ENCODE peak calls at places on chromosome 20, in six cellular contexts. V is stimulated activated CD8-positive, alpha-beta memory T cell treated with anti-CD3 and anti-CD28 coated beads, Interleukin-12 subunit alpha, Interleukin-12 subunit beta, amount 100 ng/mL, for 1 hour; T is iPS-NIHi11; J is stimulated activated CD4-positive, alpha-beta T cell treated with anti-CD3 and anti-CD28 coated beads, Interleukin-4, amount 100 ng/mL, for 48 hours; L is H54; F is neural crest cell. S is an unnamed sample.
A peak's percentile ranks its signal among the peaks of the same experiment; 100 is the strongest.

GRCh38 chr20:62914970-62915457 is 11.3 kb downstream of the DIDO1 start:
- DNase-seq in L (no peak), T (peak; percentile 79), J (no peak), V (no peak), F (peak; percentile 60), S (no peak)

GRCh38 chr20:9422335-9422734 is 92.1 kb upstream of the LAMP5 start:
- DNase-seq in J (no peak), T (no peak), F (no peak), V (no peak), L (no peak), S (no peak)

GRCh38 chr20:22838001-22838400 is 197.1 kb upstream of the SSTR4 start:
- DNase-seq in T (no peak), L (no peak), V (no peak), F (no peak), J (no peak), S (no peak)

GRCh38 chr20:62697468-62697912 is 11.1 kb upstream of the NTSR1 start:
- DNase-seq in V (no peak), J (no peak), F (peak; percentile 18), T (no peak), L (no peak), S (no peak)

GRCh38 chr20:59748555-59749292 is 144.4 kb downstream of the PHACTR3 start:
- DNase-seq in L (no peak), F (no peak), T (no peak), J (no peak), V (no peak), S (no peak)

GRCh38 chr20:57269148-57269984 is 2.9 kb upstream of the BMP7 start:
- DNase-seq in V (no peak), F (no peak), J (no peak), L (no peak), T (no peak), S (no peak)

GRCh38 chr20:37918035-37918434 is 15.1 kb downstream of the VSTM2L start:
- DNase-seq in J (no peak), T (no peak), L (no peak), F (no peak), V (no peak), S (no peak)

GRCh38 chr20:1313236-1313964 is 15.5 kb downstream of the SDCBP2 start:
- DNase-seq in V (peak; percentile 47), T (peak; percentile 89), F (peak; percentile 83), J (peak; percentile 53), L (peak; percentile 67), S (peak; percentile 38)

GRCh38 chr20:48728042-48728837 is 99.6 kb downstream of the PREX1 start:
- DNase-seq in F (peak; percentile 47), J (no peak), L (no peak), V (no peak), T (no peak), S (no peak)

GRCh38 chr20:50317116-50317515 is 126.5 kb downstream of the CEBPB start:
- DNase-seq in L (no peak), T (no peak), J (no peak), F (no peak), V (no peak), S (no peak)

GRCh38 chr20:50967621-50968020 is 9.0 kb downstream of the MOCS3 start:
- DNase-seq in F (no peak), L (no peak), T (no peak), J (no peak), V (no peak), S (no peak)

GRCh38 chr20:61127311-61128044 is 124.6 kb upstream of the CDH4 start:
- DNase-seq in V (no peak), F (no peak), T (no peak), J (no peak), L (peak; percentile 87), S (no peak)

GRCh38 chr20:32004963-32005362 is 5.3 kb upstream of the CCM2L start:
- DNase-seq in L (peak; percentile 50), V (no peak), F (no peak), T (no peak), J (no peak), S (no peak)

GRCh38 chr20:50242863-50243609 is 52.4 kb downstream of the CEBPB start:
- DNase-seq in T (peak; percentile 49), V (no peak), F (peak; percentile 24), J (no peak), L (no peak), S (no peak)

GRCh38 chr20:23562721-23563342 is 5.5 kb downstream of the CST9L start:
- DNase-seq in V (no peak), L (no peak), T (no peak), F (no peak), J (no peak), S (no peak)

GRCh38 chr20:46721476-46721875 is 12.0 kb downstream of the SLC2A10 start:
- DNase-seq in F (no peak), T (no peak), L (no peak), J (no peak), V (no peak), S (no peak)

GRCh38 chr20:10291564-10292240 is 73.1 kb downstream of the SNAP25 start:
- DNase-seq in T (no peak), L (no peak), J (no peak), V (no peak), F (no peak), S (no peak)

GRCh38 chr20:16104783-16105182 is 468.5 kb downstream of the KIF16B start:
- DNase-seq in L (no peak), F (no peak), T (no peak), J (no peak), V (no peak), S (no peak)

GRCh38 chr20:9025643-9026042 is 43.2 kb upstream of the PLCB4 start:
- DNase-seq in L (no peak), V (no peak), J (no peak), F (no peak), T (no peak), S (no peak)

GRCh38 chr20:63706027-63706695 is 1.6 kb downstream of the ARFRP1 start:
- DNase-seq in V (no peak), L (no peak), F (no peak), T (no peak), J (no peak), S (no peak)